ENCODE peak calls at places on chromosome 14, in five cellular contexts. R, T, G, S and W are unnamed samples.
A peak's percentile ranks its signal among the peaks of the same experiment; 100 is the strongest.

GRCh38 chr14:42424501-42424900 is 817.8 kb downstream of the LRFN5 start:
- DNase-seq in R (no peak), T (no peak), G (no peak), S (no peak), W (no peak)

GRCh38 chr14:81231540-81231939 is 10.8 kb upstream of the GTF2A1 start:
- DNase-seq in R (peak; percentile 27), G (no peak), S (no peak), T (no peak), W (no peak)

GRCh38 chr14:75202671-75203070 is 26.3 kb upstream of the TMED10 start:
- DNase-seq in S (no peak), T (no peak), G (no peak), R (no peak), W (no peak)

GRCh38 chr14:68248481-68249255 is 429.1 kb downstream of the RAD51B start:
- DNase-seq in S (no peak), G (no peak), T (peak; percentile 64), R (peak; percentile 54), W (peak; percentile 89)

GRCh38 chr14:72924332-72924731 is 1.9 kb upstream of the DCAF4 start:
- DNase-seq in T (peak; percentile 40), S (no peak), G (no peak), R (peak; percentile 43), W (no peak)

GRCh38 chr14:67940894-67941455 is 121.4 kb downstream of the RAD51B start:
- DNase-seq in R (no peak), T (no peak), S (no peak), G (no peak), W (no peak)

GRCh38 chr14:96104469-96105057 is 65.4 kb downstream of the C14orf132 start:
- DNase-seq in T (no peak), R (peak; percentile 24), S (no peak), G (no peak), W (no peak)

GRCh38 chr14:89618821-89619551 is 202.0 kb upstream of the FOXN3 start:
- DNase-seq in T (peak; percentile 96), G (peak; percentile 53), S (peak; percentile 15), R (peak; percentile 12), W (no peak)

GRCh38 chr14:23435540-23436326 is at the start of gene MYH7:
- DNase-seq in S (no peak), R (peak; percentile 94), G (no peak), T (no peak), W (no peak)

GRCh38 chr14:73824116-73824515 is 27.5 kb upstream of the PTGR2 start:
- DNase-seq in R (no peak), G (no peak), T (no peak), S (no peak), W (no peak)

GRCh38 chr14:48983355-48983888 is 602.8 kb downstream of the RPS29 start:
- DNase-seq in T (no peak), S (no peak), G (no peak), R (no peak), W (no peak)

GRCh38 chr14:90538095-90538494 is 141.3 kb downstream of the CALM1 start:
- DNase-seq in S (no peak), R (no peak), G (no peak), T (no peak), W (no peak)

GRCh38 chr14:87810711-87811110 is 182.3 kb downstream of the GALC start:
- DNase-seq in T (peak; percentile 4), R (no peak), S (peak; percentile 17), G (no peak), W (no peak)

GRCh38 chr14:74459289-74459946 is 33.4 kb upstream of the SYNDIG1L start:
- DNase-seq in T (peak; percentile 54), G (peak; percentile 33), S (peak; percentile 47), R (peak; percentile 24), W (no peak)

GRCh38 chr14:89349196-89350008 is 67.6 kb downstream of the FOXN3 start:
- DNase-seq in G (no peak), S (no peak), R (no peak), T (peak; percentile 64), W (no peak)

GRCh38 chr14:50768693-50769092 is 62.3 kb downstream of the NIN start:
- DNase-seq in G (no peak), R (no peak), T (no peak), S (no peak), W (no peak)

GRCh38 chr14:59254146-59254910 is 65.9 kb downstream of the DAAM1 start:
- DNase-seq in T (peak; percentile 16), G (no peak), S (no peak), R (no peak), W (no peak)

GRCh38 chr14:85439696-85440328 is 90.1 kb upstream of the FLRT2 start:
- DNase-seq in G (no peak), T (no peak), S (no peak), R (no peak), W (no peak)

GRCh38 chr14:75699331-75699730 is 38.3 kb downstream of the TTLL5 start:
- DNase-seq in S (no peak), T (no peak), G (no peak), R (no peak), W (no peak)

GRCh38 chr14:31173120-31173837 is 34.3 kb downstream of the HECTD1 start:
- DNase-seq in T (no peak), G (no peak), R (no peak), S (no peak), W (no peak)

GRCh38 chr14:102317564-102318248 is 1.8 kb upstream of the ZNF839 start:
- DNase-seq in T (no peak), G (no peak), R (peak; percentile 71), S (no peak), W (no peak)

GRCh38 chr14:32693114-32693513 is 245.6 kb upstream of the NPAS3 start:
- DNase-seq in S (no peak), T (no peak), G (no peak), R (no peak), W (no peak)

GRCh38 chr14:104031384-104031783 is 54.1 kb upstream of the ASPG start:
- DNase-seq in G (no peak), S (no peak), R (no peak), T (no peak), W (no peak)

GRCh38 chr14:54944737-54945391 is 42.2 kb upstream of the GCH1 start:
- DNase-seq in S (no peak), T (no peak), R (peak; percentile 85), G (no peak), W (no peak)
- TF ChIP-seq YY1 in S (no peak), T (no peak), R (no peak), G (no peak), W (no peak)

GRCh38 chr14:36750244-36750643 is 88.6 kb downstream of the PAX9 start:
- DNase-seq in S (no peak), R (no peak), G (no peak), T (no peak), W (no peak)

GRCh38 chr14:36751920-36752319 is 90.3 kb downstream of the PAX9 start:
- DNase-seq in R (no peak), S (no peak), G (no peak), T (no peak), W (no peak)

GRCh38 chr14:36748814-36749213 is 87.2 kb downstream of the PAX9 start:
- DNase-seq in R (no peak), S (no peak), T (no peak), G (no peak), W (no peak)

GRCh38 chr14:36747411-36748184 is 85.9 kb downstream of the PAX9 start:
- DNase-seq in T (peak; percentile 5), R (peak; percentile 44), G (no peak), S (peak; percentile 13), W (no peak)

GRCh38 chr14:36751116-36751515 is 89.5 kb downstream of the PAX9 start:
- DNase-seq in T (no peak), G (no peak), R (no peak), S (no peak), W (no peak)
- TF ChIP-seq USF2 in T (no peak), G (no peak), R (no peak), S (no peak), W (no peak)

GRCh38 chr14:53652068-53652467 is 304.6 kb downstream of the BMP4 start:
- DNase-seq in S (no peak), T (no peak), R (no peak), G (no peak), W (no peak)

DNA sequence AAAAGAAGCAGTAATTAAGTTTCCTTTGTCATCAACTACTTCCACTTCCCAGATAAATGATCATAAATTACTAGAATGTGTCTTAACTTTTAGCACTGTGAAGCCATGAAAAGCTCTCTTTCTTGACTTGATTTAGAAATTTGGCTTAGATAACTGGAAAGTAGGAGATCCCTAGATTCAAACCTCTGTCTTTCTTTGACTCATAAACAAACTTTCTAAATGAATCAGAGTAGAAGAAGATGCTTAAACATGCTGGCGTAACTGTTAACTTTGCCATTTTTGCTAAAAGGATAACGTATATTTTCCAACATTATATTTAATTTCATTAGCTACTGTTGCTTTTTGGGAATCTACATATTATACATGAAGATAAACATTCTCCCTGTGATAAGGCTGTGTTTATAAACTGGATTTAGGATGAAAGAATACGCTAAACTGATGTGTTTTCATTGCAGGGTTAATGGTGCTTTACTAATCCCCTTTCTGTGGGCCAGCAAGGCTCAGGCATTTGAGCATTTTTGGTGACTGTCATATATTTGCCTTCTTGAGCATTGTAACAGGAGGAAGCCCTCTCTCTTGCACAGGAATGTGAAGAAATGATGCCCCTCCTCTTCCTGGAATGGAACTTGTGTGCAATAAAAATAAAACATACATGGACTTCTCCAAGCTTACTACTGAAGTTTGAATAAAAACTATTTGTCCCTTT is 301.4 kb downstream of the BMP4 start:
- DNase-seq in R (no peak), G (no peak), T (no peak), S (no peak), W (no peak)
- TF ChIP-seq YY1 in R (no peak), G (no peak), T (no peak), S (no peak), W (no peak)

DNA sequence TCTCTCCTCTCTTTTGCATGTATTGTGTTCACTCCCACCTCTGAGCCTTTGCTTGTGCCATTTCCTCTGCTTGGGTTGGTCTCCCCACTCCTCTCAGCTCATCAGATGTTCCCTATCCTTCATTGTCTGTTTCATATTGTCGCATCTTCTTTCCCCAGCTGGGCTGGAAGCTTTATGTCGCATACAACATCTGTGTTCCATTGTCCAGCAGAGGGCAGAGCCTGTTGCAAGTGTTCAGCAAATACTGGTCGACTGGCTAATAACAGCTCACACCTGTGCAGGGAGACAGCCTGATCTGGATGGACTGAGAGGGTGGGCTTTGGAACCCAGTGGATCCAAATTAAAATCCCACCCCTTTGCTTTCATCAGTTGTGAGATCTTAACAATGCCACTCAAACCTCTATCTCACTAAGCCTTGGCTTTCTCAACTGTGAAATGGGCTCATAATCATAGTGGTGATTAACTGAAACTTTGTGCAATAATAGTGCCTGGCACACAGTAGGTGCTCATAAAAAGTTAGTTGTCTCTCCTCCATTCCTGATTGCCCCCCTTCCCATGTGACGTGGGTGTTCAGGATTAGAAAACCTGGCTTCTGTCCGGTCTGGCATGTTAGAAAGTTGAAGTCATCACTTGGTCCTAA is 75.8 kb downstream of the RIN3 start:
- DNase-seq in R (peak; percentile 34), S (no peak), T (no peak), G (no peak), W (no peak)
- TF ChIP-seq USF2 in R (no peak), S (no peak), T (no peak), G (no peak), W (no peak)

GRCh38 chr14:61281186-61281676 is at the start of gene TMEM30B:
- DNase-seq in T (no peak), R (no peak), G (peak; percentile 70), S (no peak), W (no peak)
- TF ChIP-seq YY1 in T (no peak), R (no peak), G (no peak), S (no peak), W (no peak)

GRCh38 chr14:65019944-65020566 is 33.4 kb downstream of the FNTB start:
- DNase-seq in R (peak; percentile 85), G (no peak), S (peak; percentile 44), T (peak; percentile 59), W (no peak)
- TF ChIP-seq USF2 in R (no peak), G (no peak), S (no peak), T (no peak), W (no peak)